ENCODE peak calls at places on chromosomes 16 and 17, in nine cellular contexts. One of them, this sample, is unnamed.
A peak's percentile ranks its signal among the peaks of the same experiment; 100 is the strongest.

GRCh38 chr17:27535178-27535928 is 79.1 kb downstream of the KSR1 start:
- DNase-seq in HFFc6: no peak
- DNase-seq in COLO829: no peak
- DNase-seq in T-helper 1 cell: no peak
- DNase-seq in choroid plexus epithelial cell: peak; percentile 38
- DNase-seq in gastrocnemius medialis: no peak
- DNase-seq in EH: peak; percentile 75
- DNase-seq in mucosa of descending colon: no peak
- DNase-seq in GM10248: no peak
- DNase-seq in this sample: no peak

GRCh38 chr16:9039208-9039607 is 52.2 kb upstream of the HAPSTR1 start:
- DNase-seq in HFFc6: peak; percentile 14
- DNase-seq in COLO829: no peak
- DNase-seq in T-helper 1 cell: no peak
- DNase-seq in choroid plexus epithelial cell: peak; percentile 72
- DNase-seq in gastrocnemius medialis: no peak
- DNase-seq in EH: peak; percentile 50
- DNase-seq in mucosa of descending colon: no peak
- DNase-seq in GM10248: no peak
- DNase-seq in this sample: no peak

GRCh38 chr16:69741519-69741918 is 13.2 kb downstream of the NOB1 start:
- DNase-seq in HFFc6: peak; percentile 39
- DNase-seq in COLO829: no peak
- DNase-seq in T-helper 1 cell: no peak
- DNase-seq in choroid plexus epithelial cell: peak; percentile 75
- DNase-seq in gastrocnemius medialis: no peak
- DNase-seq in EH: peak; percentile 48
- DNase-seq in mucosa of descending colon: no peak
- DNase-seq in GM10248: no peak
- DNase-seq in this sample: no peak

GRCh38 chr16:9906218-9906617 is 276.0 kb downstream of the GRIN2A start:
- DNase-seq in HFFc6: no peak
- DNase-seq in COLO829: no peak
- DNase-seq in T-helper 1 cell: no peak
- DNase-seq in choroid plexus epithelial cell: no peak
- DNase-seq in gastrocnemius medialis: no peak
- DNase-seq in EH: no peak
- DNase-seq in mucosa of descending colon: no peak
- DNase-seq in GM10248: no peak
- DNase-seq in this sample: no peak

GRCh38 chr17:5485270-5486205 is at the start of gene DERL2:
- DNase-seq in HFFc6: peak; percentile 16
- DNase-seq in COLO829: no peak
- DNase-seq in T-helper 1 cell: no peak
- DNase-seq in choroid plexus epithelial cell: peak; percentile 34
- DNase-seq in gastrocnemius medialis: no peak
- DNase-seq in EH: no peak
- DNase-seq in mucosa of descending colon: no peak
- DNase-seq in GM10248: no peak
- DNase-seq in this sample: peak; percentile 11

GRCh38 chr17:82948081-82948511 is 108.3 kb upstream of the ZNF750 start:
- DNase-seq in HFFc6: no peak
- DNase-seq in COLO829: no peak
- DNase-seq in T-helper 1 cell: no peak
- DNase-seq in choroid plexus epithelial cell: no peak
- DNase-seq in gastrocnemius medialis: no peak
- DNase-seq in EH: no peak
- DNase-seq in mucosa of descending colon: peak; percentile 16
- DNase-seq in GM10248: no peak
- DNase-seq in this sample: no peak

GRCh38 chr16:27973678-27974077 is 89.8 kb downstream of the GSG1L start:
- DNase-seq in HFFc6: no peak
- DNase-seq in COLO829: no peak
- DNase-seq in T-helper 1 cell: no peak
- DNase-seq in choroid plexus epithelial cell: no peak
- DNase-seq in gastrocnemius medialis: no peak
- DNase-seq in EH: no peak
- DNase-seq in mucosa of descending colon: no peak
- DNase-seq in GM10248: no peak
- DNase-seq in this sample: no peak

GRCh38 chr17:30433514-30433913 is 43.7 kb upstream of the GOSR1 start:
- DNase-seq in HFFc6: peak; percentile 89
- DNase-seq in COLO829: peak; percentile 51
- DNase-seq in T-helper 1 cell: no peak
- DNase-seq in choroid plexus epithelial cell: peak; percentile 97
- DNase-seq in gastrocnemius medialis: peak; percentile 23
- DNase-seq in EH: peak; percentile 95
- DNase-seq in mucosa of descending colon: no peak
- DNase-seq in GM10248: no peak
- DNase-seq in this sample: no peak

GRCh38 chr17:40451420-40451819 is 8.2 kb downstream of the IGFBP4 start:
- DNase-seq in HFFc6: no peak
- DNase-seq in COLO829: no peak
- DNase-seq in T-helper 1 cell: no peak
- DNase-seq in choroid plexus epithelial cell: peak; percentile 75
- DNase-seq in gastrocnemius medialis: no peak
- DNase-seq in EH: peak; percentile 89
- DNase-seq in mucosa of descending colon: no peak
- DNase-seq in GM10248: no peak
- DNase-seq in this sample: no peak

GRCh38 chr16:66295191-66295590 is 71.3 kb upstream of the CDH5 start:
- DNase-seq in HFFc6: no peak
- DNase-seq in COLO829: no peak
- DNase-seq in T-helper 1 cell: no peak
- DNase-seq in choroid plexus epithelial cell: no peak
- DNase-seq in gastrocnemius medialis: no peak
- DNase-seq in EH: no peak
- DNase-seq in mucosa of descending colon: no peak
- DNase-seq in GM10248: no peak
- DNase-seq in this sample: no peak

GRCh38 chr16:9081843-9082242 is 9.6 kb upstream of the HAPSTR1 start:
- DNase-seq in HFFc6: no peak
- DNase-seq in COLO829: no peak
- DNase-seq in T-helper 1 cell: no peak
- DNase-seq in choroid plexus epithelial cell: no peak
- DNase-seq in gastrocnemius medialis: no peak
- DNase-seq in EH: no peak
- DNase-seq in mucosa of descending colon: no peak
- DNase-seq in GM10248: no peak
- DNase-seq in this sample: no peak

GRCh38 chr16:57609541-57610401 is 18.7 kb upstream of the ADGRG1 start:
- DNase-seq in HFFc6: no peak
- DNase-seq in COLO829: no peak
- DNase-seq in T-helper 1 cell: peak; percentile 94
- DNase-seq in choroid plexus epithelial cell: peak; percentile 29
- DNase-seq in gastrocnemius medialis: no peak
- DNase-seq in EH: peak; percentile 6
- DNase-seq in mucosa of descending colon: peak; percentile 52
- DNase-seq in GM10248: peak; percentile 85
- DNase-seq in this sample: peak; percentile 95

GRCh38 chr17:42112552-42113176 is at the start of gene DHX58:
- DNase-seq in HFFc6: peak; percentile 73
- DNase-seq in COLO829: peak; percentile 91
- DNase-seq in T-helper 1 cell: peak; percentile 94
- DNase-seq in choroid plexus epithelial cell: peak; percentile 95
- DNase-seq in gastrocnemius medialis: peak; percentile 59
- DNase-seq in EH: peak; percentile 92
- DNase-seq in mucosa of descending colon: peak; percentile 81
- DNase-seq in GM10248: peak; percentile 93
- DNase-seq in this sample: peak; percentile 98

GRCh38 chr16:84844561-84845495 is 25.0 kb downstream of the CRISPLD2 start:
- DNase-seq in HFFc6: no peak
- DNase-seq in COLO829: no peak
- DNase-seq in T-helper 1 cell: no peak
- DNase-seq in choroid plexus epithelial cell: no peak
- DNase-seq in gastrocnemius medialis: no peak
- DNase-seq in EH: no peak
- DNase-seq in mucosa of descending colon: no peak
- DNase-seq in GM10248: no peak
- DNase-seq in this sample: no peak

GRCh38 chr16:51243836-51244483 is 92.9 kb upstream of the SALL1 start:
- DNase-seq in HFFc6: no peak
- DNase-seq in COLO829: no peak
- DNase-seq in T-helper 1 cell: no peak
- DNase-seq in choroid plexus epithelial cell: no peak
- DNase-seq in gastrocnemius medialis: no peak
- DNase-seq in EH: no peak
- DNase-seq in mucosa of descending colon: no peak
- DNase-seq in GM10248: no peak
- DNase-seq in this sample: no peak